ENCODE peak calls at places on chromosomes 13 and 19, in ten cellular contexts. V is DMS79; W is AG10803; R is activated CD4-positive, alpha-beta T cell treated with anti-CD3 and anti-CD28 coated beads for 24 hours; Z is fibroblast of mammary gland; S is EL; Y is stimulated activated CD4-positive, alpha-beta T cell treated with anti-CD3 and anti-CD28 coated beads, TNF-alpha, amount 100 ng/mL, for 4 hours; A is left ventricle myocardium superior; G is GM23338; D is COR-L47. X is an unnamed sample.

GRCh38 chr19:39444598-39445257 is 654 bp upstream of the SUPT5H start:
- DNase-seq in D (no peak), S (peak), Z (peak), Y (no peak), R (no peak), W (peak), A (no peak), G (peak), V (no peak), X (no peak)

GRCh38 chr13:73223372-73223781 is 164.6 kb downstream of the KLF5 start:
- DNase-seq in Z (no peak), W (no peak), D (no peak), R (no peak), G (no peak), S (no peak), V (no peak), A (no peak), Y (no peak), X (no peak)

GRCh38 chr19:44212865-44213346 is 574 bp downstream of the ZNF227 start:
- DNase-seq in Y (no peak), G (peak), W (peak), Z (peak), A (no peak), S (peak), V (peak), R (no peak), D (no peak), X (no peak)

GRCh38 chr13:112233256-112233655 is 142.9 kb upstream of the SPACA7 start:
- DNase-seq in W (no peak), R (no peak), V (no peak), A (no peak), G (no peak), Y (no peak), S (no peak), Z (no peak), D (no peak), X (no peak)

GRCh38 chr13:20441879-20442278 is 83.8 kb downstream of the CRYL1 start:
- DNase-seq in G (peak), S (no peak), A (no peak), R (no peak), V (no peak), W (no peak), Z (peak), D (no peak), Y (no peak), X (no peak)

GRCh38 chr13:32846020-32846451 is 170.2 kb upstream of the KL start:
- DNase-seq in S (no peak), W (no peak), Y (no peak), V (no peak), Z (no peak), D (no peak), G (no peak), R (no peak), A (no peak), X (no peak)

GRCh38 chr13:101627556-101627943 is 175.1 kb downstream of the ITGBL1 start:
- DNase-seq in V (peak), S (no peak), W (no peak), D (no peak), G (no peak), A (no peak), Y (no peak), Z (peak), R (no peak), X (no peak)

GRCh38 chr19:45972081-45972943 is 1.4 kb downstream of the NOVA2 start:
- DNase-seq in V (no peak), D (no peak), Y (peak), G (no peak), S (no peak), R (no peak), Z (no peak), A (no peak), W (no peak), X (peak)

GRCh38 chr13:113121928-113122420 is 625 bp upstream of the F10 start:
- DNase-seq in Z (no peak), W (no peak), A (no peak), D (no peak), R (no peak), Y (no peak), V (no peak), G (no peak), S (no peak), X (no peak)

GRCh38 chr13:23778879-23779278 is 110.3 kb downstream of the MIPEP start:
- DNase-seq in R (no peak), Z (peak), A (no peak), S (no peak), V (no peak), G (no peak), Y (no peak), D (no peak), W (peak), X (no peak)

GRCh38 chr13:38767506-38768265 is 80.8 kb downstream of the FREM2 start:
- DNase-seq in D (no peak), G (no peak), A (no peak), V (no peak), W (no peak), Z (no peak), R (no peak), S (no peak), Y (no peak), X (no peak)

GRCh38 chr13:46160065-46160464 is 21.9 kb downstream of the LCP1 start:
- DNase-seq in Z (no peak), W (no peak), V (no peak), A (no peak), G (no peak), Y (no peak), D (no peak), S (no peak), R (no peak), X (no peak)

GRCh38 chr13:98222081-98222554 is 45.0 kb upstream of the RNF113B start:
- DNase-seq in G (no peak), A (no peak), Y (no peak), W (peak), V (peak), S (peak), D (no peak), Z (peak), R (no peak), X (no peak)

GRCh38 chr13:78138756-78139155 is 220.1 kb upstream of the EDNRB start:
- DNase-seq in A (no peak), G (no peak), V (no peak), S (no peak), D (no peak), Y (no peak), Z (no peak), W (no peak), R (no peak), X (no peak)

GRCh38 chr19:15282311-15282705 is 50.0 kb downstream of the BRD4 start:
- DNase-seq in S (no peak), D (no peak), Z (no peak), W (no peak), R (no peak), G (no peak), Y (no peak), V (peak), A (no peak), X (no peak)

GRCh38 chr19:1933245-1933644 is 7.7 kb upstream of the CSNK1G2 start:
- DNase-seq in Y (no peak), Z (no peak), A (no peak), W (no peak), G (no peak), R (no peak), S (no peak), D (no peak), V (no peak), X (no peak)

GRCh38 chr19:37867831-37868230 is 38.6 kb downstream of the WDR87 start:
- DNase-seq in Z (peak), G (no peak), W (peak), R (no peak), D (no peak), A (no peak), S (peak), V (no peak), Y (no peak), X (no peak)

GRCh38 chr13:113582841-113583631 is 1.5 kb upstream of the TFDP1 start:
- DNase-seq in D (no peak), W (no peak), R (no peak), Z (peak), V (no peak), G (no peak), S (no peak), Y (no peak), A (peak), X (no peak)

GRCh38 chr13:62702502-62702901 is 1286.9 kb upstream of the PCDH20 start:
- DNase-seq in G (no peak), R (no peak), Y (no peak), S (no peak), V (no peak), Z (no peak), A (no peak), W (no peak), D (peak), X (no peak)

GRCh38 chr19:19120308-19121156 is 17.7 kb downstream of the TMEM161A start:
- DNase-seq in V (no peak), W (peak), Y (no peak), Z (peak), A (no peak), R (no peak), G (peak), D (no peak), S (peak), X (peak)

GRCh38 chr13:112134150-112135075 is 67.5 kb downstream of the SOX1 start:
- DNase-seq in R (no peak), Z (no peak), D (no peak), A (no peak), W (no peak), Y (no peak), G (no peak), V (no peak), S (no peak), X (no peak)

GRCh38 chr19:38917921-38918491 is 6.0 kb upstream of the CCER2 start:
- DNase-seq in V (no peak), R (no peak), S (no peak), G (peak), Y (no peak), W (no peak), D (no peak), Z (peak), A (no peak), X (no peak)

GRCh38 chr13:48769107-48769704 is 115.5 kb downstream of the CYSLTR2 start:
- DNase-seq in G (peak), Y (peak), D (peak), W (peak), R (peak), Z (peak), V (no peak), S (peak), A (peak), X (peak)

GRCh38 chr19:12159773-12160414 is 3.0 kb upstream of the ZNF136 start:
- DNase-seq in D (no peak), W (no peak), G (peak), Y (no peak), V (no peak), Z (no peak), S (no peak), A (no peak), R (no peak), X (no peak)